ENCODE peak calls at places on chromosomes 16 and 17, in eight cellular contexts. N, L, U, P, V, T, C and O are unnamed samples.

GRCh38 chr16:84471966-84472365 is 32.5 kb downstream of the MEAK7 start:
- DNase-seq in N (no peak), L (no peak), U (no peak), P (peak; percentile 29), V (no peak), T (no peak), C (no peak), O (no peak)

GRCh38 chr17:64448665-64449512 is at the start of gene MILR1:
- DNase-seq in N (peak; percentile 21), L (peak; percentile 33), U (no peak), P (no peak), V (no peak), T (peak; percentile 62), C (no peak), O (peak; percentile 45)

GRCh38 chr16:88703486-88704309 is 2.5 kb downstream of the RNF166 start:
- DNase-seq in N (no peak), L (no peak), U (no peak), P (peak; percentile 95), V (no peak), T (peak; percentile 54), C (no peak), O (peak; percentile 56)

GRCh38 chr16:82713778-82714177 is 87.0 kb downstream of the CDH13 start:
- DNase-seq in N (no peak), L (no peak), U (no peak), P (no peak), V (no peak), T (no peak), C (no peak), O (no peak)

GRCh38 chr17:45942284-45942683 is 47.9 kb downstream of the MAPT start:
- DNase-seq in N (no peak), L (peak; percentile 84), U (no peak), P (no peak), V (no peak), T (peak; percentile 25), C (no peak), O (no peak)

GRCh38 chr16:66578596-66579531 is at the start of gene CMTM2:
- DNase-seq in N (no peak), L (no peak), U (no peak), P (no peak), V (no peak), T (no peak), C (peak; percentile 61), O (no peak)

GRCh38 chr17:70558821-70559220 is 389.5 kb downstream of the KCNJ2 start:
- DNase-seq in N (no peak), L (no peak), U (no peak), P (no peak), V (no peak), T (no peak), C (no peak), O (no peak)

GRCh38 chr17:36600936-36601302 is 464 bp upstream of the MRM1 start:
- DNase-seq in N (peak; percentile 15), L (no peak), U (no peak), P (no peak), V (no peak), T (no peak), C (no peak), O (no peak)

GRCh38 chr17:49817993-49818392 is 29.5 kb downstream of the KAT7 start:
- DNase-seq in N (no peak), L (no peak), U (no peak), P (no peak), V (no peak), T (no peak), C (no peak), O (no peak)

DNA sequence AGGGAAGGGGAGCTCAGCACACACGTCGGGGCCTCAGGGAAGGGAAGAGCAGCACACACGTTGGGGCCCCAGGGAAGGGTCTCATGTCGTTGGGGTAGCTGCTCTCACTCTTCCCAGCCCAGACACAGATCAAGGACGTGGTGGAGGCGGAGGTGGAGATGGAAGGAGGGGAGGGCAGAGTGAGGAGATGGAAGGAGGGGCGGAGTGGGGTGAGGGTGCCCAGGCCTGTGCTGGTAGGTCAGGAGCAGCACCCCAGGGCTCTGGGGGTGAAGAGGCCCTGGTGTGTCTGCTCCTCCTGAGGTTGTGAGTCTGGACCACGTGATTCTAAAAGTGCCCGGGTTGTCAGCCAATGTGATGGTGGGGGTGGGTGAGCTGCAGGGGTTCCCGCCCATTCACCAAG is 14.9 kb downstream of the CLCN7 start:
- DNase-seq in N (no peak), L (no peak), U (no peak), P (no peak), V (no peak), T (no peak), C (no peak), O (no peak)
- H3K4me1 ChIP-seq in N (no peaks in the 10 kb centered on the region), L (no peaks in the 10 kb centered on the region), U (no peaks in the 10 kb centered on the region), P (peaks cover 14% of the 10 kb centered on the region), V (no peaks in the 10 kb centered on the region), T (peaks cover 8% of the 10 kb centered on the region), C (no peaks in the 10 kb centered on the region), O (no peaks in the 10 kb centered on the region)

DNA sequence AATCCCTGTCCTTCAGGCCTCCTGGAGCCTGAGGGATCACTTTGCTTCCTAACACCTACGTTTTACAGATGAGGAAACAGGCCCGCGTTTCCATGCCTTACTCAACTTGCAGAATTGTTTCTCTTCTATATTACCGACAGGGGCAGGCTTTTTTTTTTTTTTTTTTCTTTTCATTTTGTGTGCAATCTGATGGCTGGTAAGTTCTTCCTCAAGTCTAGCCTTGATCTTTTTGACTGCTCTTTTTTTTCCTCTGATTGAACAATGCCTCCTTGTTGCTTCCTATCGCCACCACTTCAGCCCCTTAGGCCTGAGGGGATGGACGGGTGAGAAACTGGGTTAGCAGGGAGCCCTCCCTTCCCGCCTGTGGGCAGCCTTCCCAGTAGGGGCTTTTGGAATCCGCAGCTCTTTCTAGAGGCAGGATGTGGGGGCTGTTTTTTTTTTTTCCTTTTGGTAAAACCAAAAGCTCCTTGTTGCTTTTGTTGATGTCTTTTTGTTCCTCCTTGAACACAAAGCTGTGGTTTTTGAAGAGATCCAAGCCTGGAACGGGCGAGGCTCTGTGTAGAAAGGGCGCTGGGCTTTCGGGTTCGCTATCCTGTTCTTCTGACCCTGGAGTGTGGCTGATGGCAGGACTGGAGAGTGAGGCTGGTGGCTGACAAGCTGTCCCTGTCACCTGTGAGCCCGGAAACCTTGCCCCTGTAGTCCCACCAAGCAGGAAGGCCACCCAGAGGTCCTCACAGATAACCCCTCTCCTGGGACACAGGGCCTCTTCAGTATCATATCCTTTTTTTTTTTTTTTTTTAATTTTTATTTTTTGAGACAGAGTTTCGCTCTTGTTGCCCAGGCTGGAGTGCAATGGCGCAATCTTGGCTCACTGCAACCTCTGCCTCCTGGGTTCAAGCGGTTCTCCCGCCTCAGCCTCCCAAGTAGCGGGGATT is 14.0 kb downstream of the LASP1 start:
- DNase-seq in N (no peak), L (no peak), U (no peak), P (no peak), V (no peak), T (no peak), C (peak; percentile 69), O (no peak)
- H3K4me1 ChIP-seq in N (peaks cover 8% of the 10 kb centered on the region), L (peaks cover 70% of the 10 kb centered on the region), U (peaks cover 38% of the 10 kb centered on the region), P (peaks cover 99% of the 10 kb centered on the region), V (peaks cover 54% of the 10 kb centered on the region), T (peaks cover 77% of the 10 kb centered on the region), C (peaks cover 27% of the 10 kb centered on the region), O (peaks cover 79% of the 10 kb centered on the region)

DNA sequence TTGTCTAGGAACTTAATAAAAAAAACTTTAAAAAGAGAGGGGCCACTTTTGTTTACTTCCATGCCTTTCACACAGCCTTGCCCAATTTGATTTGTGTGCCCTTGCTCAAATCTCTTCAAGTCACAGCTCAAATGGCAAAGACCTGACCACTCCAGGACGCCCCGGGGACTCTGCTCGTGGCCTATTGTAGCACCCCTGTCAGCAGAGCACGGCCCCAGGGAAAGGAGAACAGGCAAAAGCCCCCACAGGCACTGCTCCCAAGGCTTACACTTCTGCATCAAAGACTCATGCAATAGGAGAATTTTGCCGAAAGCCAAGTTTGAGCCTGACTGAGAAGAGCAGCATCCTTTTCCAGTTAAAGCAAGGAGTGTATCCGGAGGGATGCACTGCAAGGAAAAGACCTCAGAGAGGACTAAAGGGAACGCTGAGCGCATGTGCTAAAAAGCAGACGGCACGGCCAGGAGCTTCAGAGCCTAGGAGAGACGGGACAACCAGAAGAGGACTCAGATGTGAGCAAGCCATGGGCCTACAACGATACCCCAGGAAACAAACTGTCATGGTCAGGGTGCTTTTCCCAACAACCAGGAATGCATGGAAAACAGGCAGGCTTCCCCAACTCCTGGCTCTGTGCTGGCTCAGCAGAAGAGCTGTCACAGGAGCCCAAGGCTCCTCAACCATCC is 8.2 kb downstream of the CREBBP start:
- DNase-seq in N (no peak), L (no peak), U (no peak), P (no peak), V (no peak), T (no peak), C (no peak), O (no peak)
- H3K4me1 ChIP-seq in N (peaks cover 4% of the 10 kb centered on the region), L (peaks cover 63% of the 10 kb centered on the region), U (peaks cover 64% of the 10 kb centered on the region), P (peaks cover 100% of the 10 kb centered on the region), V (no peaks in the 10 kb centered on the region), T (peaks cover 96% of the 10 kb centered on the region), C (peaks cover 11% of the 10 kb centered on the region), O (peaks cover 55% of the 10 kb centered on the region)

GRCh38 chr16:57132470-57132869 is 40.1 kb downstream of the CPNE2 start:
- DNase-seq in N (no peak), L (no peak), U (no peak), P (no peak), V (peak; percentile 63), T (no peak), C (no peak), O (peak; percentile 89)
- H3K4me1 ChIP-seq in N (peaks cover 14% of the 10 kb centered on the region), L (no peaks in the 10 kb centered on the region), U (no peaks in the 10 kb centered on the region), P (peaks cover 25% of the 10 kb centered on the region), V (peaks cover 9% of the 10 kb centered on the region), T (no peaks in the 10 kb centered on the region), C (no peaks in the 10 kb centered on the region), O (peaks cover 44% of the 10 kb centered on the region)

DNA sequence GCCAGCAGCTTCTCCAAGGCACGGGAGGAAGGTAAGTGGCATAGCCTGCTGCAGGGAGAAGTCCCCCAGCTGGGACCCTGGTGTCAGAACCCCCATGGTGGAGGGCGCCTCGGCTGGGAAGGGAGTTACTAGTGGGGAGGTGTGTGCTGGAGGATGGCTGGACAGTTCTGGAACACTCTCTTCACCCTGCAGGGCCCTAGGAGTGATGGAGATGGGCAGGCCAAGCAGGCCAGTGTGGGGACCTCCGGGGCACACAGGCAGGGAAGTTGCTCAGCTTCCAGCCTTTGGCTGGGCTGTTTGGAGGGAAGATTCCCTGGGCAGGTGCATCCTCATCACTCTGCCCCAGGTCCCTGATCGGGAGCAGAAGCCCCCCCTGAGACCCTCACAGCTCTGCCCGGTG is 696 bp downstream of the C17orf99 start:
- DNase-seq in N (no peak), L (no peak), U (no peak), P (no peak), V (no peak), T (no peak), C (no peak), O (no peak)
- H3K4me1 ChIP-seq in N (peaks cover 59% of the 10 kb centered on the region), L (peaks cover 23% of the 10 kb centered on the region), U (peaks cover 29% of the 10 kb centered on the region), P (peaks cover 72% of the 10 kb centered on the region), V (peaks cover 56% of the 10 kb centered on the region), T (peaks cover 25% of the 10 kb centered on the region), C (no peaks in the 10 kb centered on the region), O (peaks cover 56% of the 10 kb centered on the region)

GRCh38 chr17:77409282-77410161 is 268.8 kb downstream of the SEC14L1 start:
- DNase-seq in N (no peak), L (peak; percentile 82), U (no peak), P (no peak), V (no peak), T (no peak), C (peak; percentile 90), O (peak; percentile 70)
- H3K4me1 ChIP-seq in N (no peaks in the 10 kb centered on the region), L (peaks cover 27% of the 10 kb centered on the region), U (peaks cover 69% of the 10 kb centered on the region), P (peaks cover 87% of the 10 kb centered on the region), V (peaks cover 11% of the 10 kb centered on the region), T (peaks cover 60% of the 10 kb centered on the region), C (peaks cover 3% of the 10 kb centered on the region), O (peaks cover 40% of the 10 kb centered on the region)